ENCODE peak calls at places on chromosomes 16 and 17, in five cellular contexts. X is AG04450, W is heart left ventricle, N is lower leg skin, C is right lobe of liver. A is an unnamed sample.
A peak's percentile ranks its signal among the peaks of the same experiment; 100 is the strongest.

GRCh38 chr17:49914096-49914490 is 54.9 kb upstream of the DLX4 start:
- DNase-seq in X (no peak), W (no peak), N (no peak), C (no peak), A (no peak)

GRCh38 chr17:37493249-37494027 is 3.7 kb downstream of the DUSP14 start:
- DNase-seq in X (peak; percentile 81), W (no peak), N (no peak), C (no peak), A (no peak)

GRCh38 chr16:35510701-35511100 is 2051.3 kb downstream of the TP53TG3F start:
- DNase-seq in X (no peak), W (no peak), N (no peak), C (no peak), A (no peak)

GRCh38 chr16:85800321-85800669 is 800 bp downstream of the COX4I1 start:
- DNase-seq in X (no peak), W (no peak), N (no peak), C (no peak), A (no peak)

GRCh38 chr16:88922114-88922825 is 54.7 kb downstream of the CBFA2T3 start:
- DNase-seq in X (peak; percentile 20), W (peak; percentile 93), N (peak; percentile 95), C (peak; percentile 65), A (peak; percentile 88)

GRCh38 chr16:56191807-56192643 is 736 bp downstream of the GNAO1 start:
- DNase-seq in X (no peak), W (no peak), N (no peak), C (no peak), A (peak; percentile 74)

GRCh38 chr16:16157166-16157565 is 66.1 kb downstream of the ABCC6 start:
- DNase-seq in X (no peak), W (no peak), N (no peak), C (no peak), A (no peak)

GRCh38 chr17:39225974-39226683 is 384 bp upstream of the STAC2 start:
- DNase-seq in X (no peak), W (peak; percentile 88), N (peak; percentile 93), C (no peak), A (no peak)

GRCh38 chr16:72107371-72107770 is 13.7 kb downstream of the DHX38 start:
- DNase-seq in X (no peak), W (no peak), N (peak; percentile 68), C (no peak), A (peak; percentile 55)

GRCh38 chr17:43936434-43936833 is 5.8 kb downstream of the PPY start:
- DNase-seq in X (no peak), W (no peak), N (no peak), C (no peak), A (no peak)

GRCh38 chr16:55480228-55480655 is 1.2 kb downstream of the MMP2 start:
- DNase-seq in X (peak; percentile 84), W (peak; percentile 85), N (peak; percentile 97), C (peak; percentile 53), A (no peak)

GRCh38 chr17:67390646-67391480 is 13.8 kb downstream of the PITPNC1 start:
- DNase-seq in X (peak; percentile 65), W (peak; percentile 57), N (no peak), C (peak; percentile 93), A (peak; percentile 80)

GRCh38 chr17:50815400-50815799 is 20.0 kb upstream of the WFIKKN2 start:
- DNase-seq in X (no peak), W (no peak), N (no peak), C (no peak), A (no peak)

GRCh38 chr17:29358421-29358820 is 31.7 kb upstream of the TAOK1 start:
- DNase-seq in X (no peak), W (no peak), N (no peak), C (no peak), A (no peak)

GRCh38 chr17:64774888-64775600 is 112.9 kb upstream of the SMURF2 start:
- DNase-seq in X (no peak), W (no peak), N (peak; percentile 74), C (no peak), A (no peak)

GRCh38 chr17:57574040-57574513 is 171.0 kb downstream of the CCDC182 start:
- DNase-seq in X (no peak), W (peak; percentile 72), N (no peak), C (no peak), A (no peak)

GRCh38 chr17:45320931-45321461 is 4.2 kb upstream of the MAP3K14 start:
- DNase-seq in X (peak; percentile 73), W (no peak), N (no peak), C (no peak), A (no peak)

GRCh38 chr16:57846078-57846697 is 43.9 kb upstream of the KIFC3 start:
- DNase-seq in X (no peak), W (no peak), N (no peak), C (no peak), A (peak; percentile 53)

GRCh38 chr17:965311-965989 is 14.1 kb downstream of the NXN start:
- DNase-seq in X (no peak), W (no peak), N (no peak), C (no peak), A (no peak)

GRCh38 chr17:39926588-39927100 is 757 bp downstream of the ORMDL3 start:
- DNase-seq in X (no peak), W (peak; percentile 43), N (no peak), C (peak; percentile 92), A (peak; percentile 89)

GRCh38 chr17:17518951-17519350 is 22.8 kb upstream of the RASD1 start:
- DNase-seq in X (no peak), W (no peak), N (no peak), C (no peak), A (no peak)

GRCh38 chr16:29316673-29317237 is 89.8 kb downstream of the NPIPB11 start:
- DNase-seq in X (no peak), W (no peak), N (peak; percentile 74), C (no peak), A (no peak)

GRCh38 chr17:48310748-48311213 is 119.2 kb downstream of the SKAP1 start:
- DNase-seq in X (no peak), W (no peak), N (no peak), C (no peak), A (peak; percentile 25)

GRCh38 chr17:69609495-69610315 is 195.2 kb downstream of the MAP2K6 start:
- DNase-seq in X (no peak), W (no peak), N (no peak), C (no peak), A (no peak)

GRCh38 chr17:69555056-69555455 is 140.6 kb downstream of the MAP2K6 start:
- DNase-seq in X (no peak), W (no peak), N (no peak), C (no peak), A (no peak)

GRCh38 chr16:8849411-8850011 is 19.3 kb downstream of the CARHSP1 start:
- DNase-seq in X (no peak), W (peak; percentile 27), N (peak; percentile 70), C (no peak), A (peak; percentile 54)

GRCh38 chr16:78215222-78215621 is 115.8 kb downstream of the WWOX start:
- DNase-seq in X (no peak), W (no peak), N (no peak), C (no peak), A (no peak)

GRCh38 chr16:73523209-73523608 is 475.3 kb upstream of the ZFHX3 start:
- DNase-seq in X (no peak), W (no peak), N (no peak), C (no peak), A (no peak)

GRCh38 chr16:73530529-73530928 is 482.6 kb upstream of the ZFHX3 start:
- DNase-seq in X (no peak), W (no peak), N (no peak), C (no peak), A (no peak)

GRCh38 chr16:73529303-73530012 is 481.5 kb upstream of the ZFHX3 start:
- DNase-seq in X (no peak), W (no peak), N (no peak), C (no peak), A (no peak)

GRCh38 chr16:73531021-73531420 is 483.1 kb upstream of the ZFHX3 start:
- DNase-seq in X (no peak), W (no peak), N (no peak), C (no peak), A (no peak)

DNA sequence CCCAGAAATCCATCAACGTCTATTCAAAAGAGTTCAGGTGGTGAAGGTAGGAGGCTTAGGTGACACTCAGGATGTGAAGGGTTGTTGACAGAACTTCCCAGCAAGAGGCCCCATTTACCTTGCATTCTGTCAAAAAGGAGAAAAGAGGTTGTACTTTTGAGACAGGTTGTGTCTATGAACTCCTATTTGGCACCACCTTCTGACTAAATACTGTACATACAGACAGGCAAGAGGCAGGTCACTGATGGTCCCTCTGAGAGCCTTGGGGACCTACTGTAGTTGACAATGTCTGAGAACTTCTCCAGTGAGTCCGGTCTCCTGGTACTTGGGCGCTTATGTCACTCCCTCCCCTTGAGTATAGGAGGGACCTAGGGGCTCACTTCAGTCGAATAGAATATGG is 479.3 kb upstream of the ZFHX3 start:
- DNase-seq in X (no peak), W (no peak), N (no peak), C (no peak), A (no peak)
- TF ChIP-seq CTCF in X (no peak), W (no peak), N (no peak), C (no peak), A (no peak)

DNA sequence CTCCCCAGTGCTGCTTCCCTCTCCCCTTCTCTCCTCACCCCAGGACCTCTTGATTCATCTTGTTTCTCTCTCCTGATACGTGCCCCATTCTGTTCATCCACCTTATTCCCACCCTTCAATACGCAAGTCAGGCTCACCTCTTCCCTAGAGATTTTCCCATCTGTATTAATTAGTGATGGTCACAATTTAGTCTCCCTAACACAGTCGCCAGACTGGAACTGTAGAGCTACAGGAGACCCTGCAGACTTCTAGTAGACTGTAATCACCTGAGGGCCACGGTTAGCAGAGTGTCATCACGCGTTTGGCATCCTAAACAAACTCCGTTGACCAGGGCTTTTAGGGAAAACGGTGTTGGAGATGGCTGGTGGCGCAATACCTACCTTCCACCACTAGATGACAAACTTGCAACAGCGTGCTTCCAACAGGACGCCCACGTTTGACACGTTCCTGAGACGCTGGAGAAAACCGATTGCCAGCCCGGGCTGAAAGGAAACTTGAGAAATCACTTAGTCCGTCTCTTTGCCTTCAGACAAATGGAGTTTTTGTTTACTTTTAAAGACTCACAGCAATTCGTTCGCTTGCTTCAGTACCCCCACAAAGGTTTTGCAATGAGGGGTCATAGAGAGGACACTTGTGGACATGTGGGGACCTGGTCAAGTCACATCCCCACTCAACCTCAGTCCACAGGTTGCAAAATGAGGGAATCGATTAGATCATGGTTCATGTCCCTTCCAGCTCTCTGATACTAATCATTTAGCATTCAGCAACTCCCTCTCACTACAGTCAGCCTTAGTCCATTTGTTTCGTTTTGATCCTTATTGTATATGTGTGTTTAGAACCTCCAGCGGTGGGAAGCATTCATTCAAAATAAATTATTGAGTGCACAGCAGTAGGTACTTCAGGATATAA is 20.6 kb downstream of the MYL4 start:
- DNase-seq in X (peak; percentile 93), W (peak; percentile 87), N (peak; percentile 98), C (peak; percentile 92), A (peak; percentile 86)
- H3K4me3 ChIP-seq in X (peak overlapping the region; percentile 46), W (peak overlapping the region; percentile 34), N (no peak overlapping the region), C (peak overlapping the region; percentile 34), A (peak overlapping the region; percentile 22)

DNA sequence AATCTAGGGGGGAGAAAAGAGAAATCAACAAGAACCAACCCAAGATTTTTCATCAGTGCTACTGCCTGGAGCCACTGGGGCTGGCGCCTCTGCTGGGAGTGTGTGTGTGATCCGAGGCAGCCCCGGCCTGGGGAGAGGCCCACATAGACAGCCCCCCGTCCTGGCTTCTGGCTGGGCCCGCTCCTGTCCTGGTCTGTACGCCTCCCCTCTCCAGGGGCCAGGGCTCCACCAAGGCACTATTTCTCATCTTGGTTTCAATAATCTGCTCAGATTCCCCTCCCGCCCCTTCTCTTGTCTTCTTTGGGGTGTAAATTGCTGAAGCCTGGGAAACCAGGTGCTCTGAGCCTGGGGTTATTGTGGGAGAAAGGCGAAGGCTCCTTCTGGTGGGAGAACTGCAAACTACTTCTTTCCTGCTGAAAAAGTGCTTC is 7.8 kb downstream of the BAHCC1 start:
- DNase-seq in X (no peak), W (no peak), N (no peak), C (no peak), A (no peak)
- TF ChIP-seq CTCF in X (peak; percentile 36), W (peak; percentile 28), N (no peak), C (no peak), A (no peak)

GRCh38 chr16:87881327-87882200 is 12.3 kb upstream of the SLC7A5 start:
- DNase-seq in X (no peak), W (no peak), N (no peak), C (no peak), A (no peak)
- H3K4me3 ChIP-seq in X (no peak overlapping the region), W (no peak overlapping the region), N (no peak overlapping the region), C (no peak overlapping the region), A (no peak overlapping the region)

A was measured in spleen.